ENCODE peak calls at places on chromosome 9, in ten cellular contexts. One of them, this sample, is unnamed. For H3K4me1, the result is how much of the 10 kb centered on the place peaks cover.

GRCh38 chr9:93094294-93095204 is 1.5 kb upstream of the CARD19 start:
- DNase-seq in heart left ventricle: peak
- DNase-seq in spleen: peak
- DNase-seq in endothelial cell of umbilical vein: peak
- DNase-seq in stomach: no peak
- DNase-seq in A549: no peak
- DNase-seq in IMR-90: no peak
- DNase-seq in breast epithelium: peak
- DNase-seq in adrenal gland: peak
- DNase-seq in HCT116: no peak
- DNase-seq in this sample: peak

GRCh38 chr9:117772960-117773359 is 68.8 kb downstream of the TLR4 start:
- DNase-seq in heart left ventricle: no peak
- DNase-seq in spleen: no peak
- DNase-seq in endothelial cell of umbilical vein: peak
- DNase-seq in stomach: no peak
- DNase-seq in A549: no peak
- DNase-seq in IMR-90: no peak
- DNase-seq in breast epithelium: no peak
- DNase-seq in adrenal gland: no peak
- DNase-seq in HCT116: no peak
- DNase-seq in this sample: no peak

GRCh38 chr9:98317134-98317857 is 61.8 kb upstream of the TBC1D2 start:
- DNase-seq in heart left ventricle: no peak
- DNase-seq in spleen: no peak
- DNase-seq in endothelial cell of umbilical vein: peak
- DNase-seq in stomach: no peak
- DNase-seq in A549: no peak
- DNase-seq in IMR-90: peak
- DNase-seq in breast epithelium: no peak
- DNase-seq in adrenal gland: no peak
- DNase-seq in HCT116: no peak
- DNase-seq in this sample: no peak

GRCh38 chr9:98971168-98971914 is 27.6 kb downstream of the COL15A1 start:
- DNase-seq in heart left ventricle: peak
- DNase-seq in spleen: no peak
- DNase-seq in endothelial cell of umbilical vein: no peak
- DNase-seq in stomach: no peak
- DNase-seq in A549: no peak
- DNase-seq in IMR-90: peak
- DNase-seq in breast epithelium: no peak
- DNase-seq in adrenal gland: peak
- DNase-seq in HCT116: no peak
- DNase-seq in this sample: peak

GRCh38 chr9:110351009-110351467 is 13.4 kb upstream of the TXNDC8 start:
- DNase-seq in heart left ventricle: no peak
- DNase-seq in spleen: no peak
- DNase-seq in endothelial cell of umbilical vein: peak
- DNase-seq in stomach: no peak
- DNase-seq in A549: peak
- DNase-seq in IMR-90: peak
- DNase-seq in breast epithelium: no peak
- DNase-seq in adrenal gland: no peak
- DNase-seq in HCT116: peak
- DNase-seq in this sample: no peak

GRCh38 chr9:35537898-35538297 is 48.0 kb downstream of the RUSC2 start:
- DNase-seq in heart left ventricle: peak
- DNase-seq in spleen: no peak
- DNase-seq in endothelial cell of umbilical vein: no peak
- DNase-seq in stomach: no peak
- DNase-seq in A549: no peak
- DNase-seq in IMR-90: no peak
- DNase-seq in breast epithelium: no peak
- DNase-seq in adrenal gland: no peak
- DNase-seq in HCT116: no peak
- DNase-seq in this sample: no peak

GRCh38 chr9:35930521-35930920 is 21.2 kb downstream of the SPAAR start:
- DNase-seq in heart left ventricle: no peak
- DNase-seq in spleen: no peak
- DNase-seq in endothelial cell of umbilical vein: no peak
- DNase-seq in stomach: no peak
- DNase-seq in A549: no peak
- DNase-seq in IMR-90: no peak
- DNase-seq in breast epithelium: no peak
- DNase-seq in adrenal gland: no peak
- DNase-seq in HCT116: no peak
- DNase-seq in this sample: no peak

GRCh38 chr9:133387680-133388079 is 11.5 kb downstream of the STKLD1 start:
- DNase-seq in heart left ventricle: no peak
- DNase-seq in spleen: no peak
- DNase-seq in endothelial cell of umbilical vein: no peak
- DNase-seq in stomach: no peak
- DNase-seq in A549: no peak
- DNase-seq in IMR-90: no peak
- DNase-seq in breast epithelium: peak
- DNase-seq in adrenal gland: no peak
- DNase-seq in HCT116: no peak
- DNase-seq in this sample: no peak

GRCh38 chr9:78235296-78235770 is 542 bp upstream of the CEP78 start:
- DNase-seq in heart left ventricle: no peak
- DNase-seq in spleen: no peak
- DNase-seq in endothelial cell of umbilical vein: peak
- DNase-seq in stomach: no peak
- DNase-seq in A549: peak
- DNase-seq in IMR-90: peak
- DNase-seq in breast epithelium: no peak
- DNase-seq in adrenal gland: no peak
- DNase-seq in HCT116: no peak
- DNase-seq in this sample: no peak

GRCh38 chr9:69976165-69976564 is 67.5 kb upstream of the MAMDC2 start:
- DNase-seq in heart left ventricle: no peak
- DNase-seq in spleen: no peak
- DNase-seq in endothelial cell of umbilical vein: peak
- DNase-seq in stomach: no peak
- DNase-seq in A549: no peak
- DNase-seq in IMR-90: peak
- DNase-seq in breast epithelium: no peak
- DNase-seq in adrenal gland: no peak
- DNase-seq in HCT116: peak
- DNase-seq in this sample: no peak

GRCh38 chr9:131611586-131611985 is 66.3 kb downstream of the PRRT1B start:
- DNase-seq in heart left ventricle: no peak
- DNase-seq in spleen: no peak
- DNase-seq in endothelial cell of umbilical vein: no peak
- DNase-seq in stomach: no peak
- DNase-seq in A549: no peak
- DNase-seq in IMR-90: no peak
- DNase-seq in breast epithelium: no peak
- DNase-seq in adrenal gland: no peak
- DNase-seq in HCT116: no peak
- DNase-seq in this sample: no peak
- H3K4me1 ChIP-seq in heart left ventricle: half or more
- H3K4me1 ChIP-seq in spleen: under half
- H3K4me1 ChIP-seq in endothelial cell of umbilical vein: under half
- H3K4me1 ChIP-seq in stomach: under half
- H3K4me1 ChIP-seq in A549: under half
- H3K4me1 ChIP-seq in IMR-90: under half
- H3K4me1 ChIP-seq in breast epithelium: under half
- H3K4me1 ChIP-seq in adrenal gland: under half
- H3K4me1 ChIP-seq in HCT116: under half
- H3K4me1 ChIP-seq in this sample: under half

GRCh38 chr9:72946318-72946717 is 6.5 kb downstream of the ALDH1A1 start:
- DNase-seq in heart left ventricle: no peak
- DNase-seq in spleen: no peak
- DNase-seq in endothelial cell of umbilical vein: no peak
- DNase-seq in stomach: no peak
- DNase-seq in A549: no peak
- DNase-seq in IMR-90: no peak
- DNase-seq in breast epithelium: no peak
- DNase-seq in adrenal gland: no peak
- DNase-seq in HCT116: no peak
- DNase-seq in this sample: no peak

GRCh38 chr9:72946821-72947220 is 6.0 kb downstream of the ALDH1A1 start:
- DNase-seq in heart left ventricle: no peak
- DNase-seq in spleen: no peak
- DNase-seq in endothelial cell of umbilical vein: no peak
- DNase-seq in stomach: no peak
- DNase-seq in A549: no peak
- DNase-seq in IMR-90: no peak
- DNase-seq in breast epithelium: no peak
- DNase-seq in adrenal gland: no peak
- DNase-seq in HCT116: no peak
- DNase-seq in this sample: no peak

GRCh38 chr9:72948906-72949582 is 3.8 kb downstream of the ALDH1A1 start:
- DNase-seq in heart left ventricle: no peak
- DNase-seq in spleen: no peak
- DNase-seq in endothelial cell of umbilical vein: peak
- DNase-seq in stomach: no peak
- DNase-seq in A549: no peak
- DNase-seq in IMR-90: no peak
- DNase-seq in breast epithelium: no peak
- DNase-seq in adrenal gland: no peak
- DNase-seq in HCT116: no peak
- DNase-seq in this sample: no peak

GRCh38 chr9:72949918-72950325 is 2.9 kb downstream of the ALDH1A1 start:
- DNase-seq in heart left ventricle: no peak
- DNase-seq in spleen: no peak
- DNase-seq in endothelial cell of umbilical vein: no peak
- DNase-seq in stomach: no peak
- DNase-seq in A549: no peak
- DNase-seq in IMR-90: no peak
- DNase-seq in breast epithelium: no peak
- DNase-seq in adrenal gland: no peak
- DNase-seq in HCT116: no peak
- DNase-seq in this sample: no peak

GRCh38 chr9:72947987-72948465 is 4.8 kb downstream of the ALDH1A1 start:
- DNase-seq in heart left ventricle: no peak
- DNase-seq in spleen: no peak
- DNase-seq in endothelial cell of umbilical vein: peak
- DNase-seq in stomach: no peak
- DNase-seq in A549: no peak
- DNase-seq in IMR-90: no peak
- DNase-seq in breast epithelium: no peak
- DNase-seq in adrenal gland: no peak
- DNase-seq in HCT116: no peak
- DNase-seq in this sample: no peak
- TF ChIP-seq POLR2A in heart left ventricle: no peak
- TF ChIP-seq POLR2A in spleen: no peak
- TF ChIP-seq POLR2A in endothelial cell of umbilical vein: no peak
- TF ChIP-seq POLR2A in stomach: no peak
- TF ChIP-seq POLR2A in A549: no peak
- TF ChIP-seq POLR2A in IMR-90: no peak
- TF ChIP-seq POLR2A in breast epithelium: no peak
- TF ChIP-seq POLR2A in adrenal gland: no peak
- TF ChIP-seq POLR2A in HCT116: no peak
- TF ChIP-seq POLR2A in this sample: no peak

GRCh38 chr9:125888220-125888619 is 141.0 kb downstream of the PBX3 start:
- DNase-seq in heart left ventricle: no peak
- DNase-seq in spleen: no peak
- DNase-seq in endothelial cell of umbilical vein: no peak
- DNase-seq in stomach: no peak
- DNase-seq in A549: no peak
- DNase-seq in IMR-90: peak
- DNase-seq in breast epithelium: no peak
- DNase-seq in adrenal gland: no peak
- DNase-seq in HCT116: no peak
- DNase-seq in this sample: no peak

GRCh38 chr9:125886365-125886764 is 139.2 kb downstream of the PBX3 start:
- DNase-seq in heart left ventricle: no peak
- DNase-seq in spleen: no peak
- DNase-seq in endothelial cell of umbilical vein: no peak
- DNase-seq in stomach: no peak
- DNase-seq in A549: no peak
- DNase-seq in IMR-90: no peak
- DNase-seq in breast epithelium: no peak
- DNase-seq in adrenal gland: no peak
- DNase-seq in HCT116: no peak
- DNase-seq in this sample: no peak

GRCh38 chr9:125889524-125890473 is 142.6 kb downstream of the PBX3 start:
- DNase-seq in heart left ventricle: peak
- DNase-seq in spleen: peak
- DNase-seq in endothelial cell of umbilical vein: peak
- DNase-seq in stomach: peak
- DNase-seq in A549: peak
- DNase-seq in IMR-90: peak
- DNase-seq in breast epithelium: no peak
- DNase-seq in adrenal gland: peak
- DNase-seq in HCT116: no peak
- DNase-seq in this sample: peak

GRCh38 chr9:125890793-125891192 is 143.6 kb downstream of the PBX3 start:
- DNase-seq in heart left ventricle: no peak
- DNase-seq in spleen: no peak
- DNase-seq in endothelial cell of umbilical vein: no peak
- DNase-seq in stomach: no peak
- DNase-seq in A549: no peak
- DNase-seq in IMR-90: no peak
- DNase-seq in breast epithelium: no peak
- DNase-seq in adrenal gland: peak
- DNase-seq in HCT116: no peak
- DNase-seq in this sample: no peak

GRCh38 chr9:125889122-125889523 is 141.9 kb downstream of the PBX3 start:
- DNase-seq in heart left ventricle: peak
- DNase-seq in spleen: peak
- DNase-seq in endothelial cell of umbilical vein: peak
- DNase-seq in stomach: no peak
- DNase-seq in A549: no peak
- DNase-seq in IMR-90: peak
- DNase-seq in breast epithelium: no peak
- DNase-seq in adrenal gland: peak
- DNase-seq in HCT116: no peak
- DNase-seq in this sample: no peak
- H3K4me1 ChIP-seq in heart left ventricle: under half
- H3K4me1 ChIP-seq in spleen: under half
- H3K4me1 ChIP-seq in endothelial cell of umbilical vein: under half
- H3K4me1 ChIP-seq in stomach: under half
- H3K4me1 ChIP-seq in A549: under half
- H3K4me1 ChIP-seq in IMR-90: under half
- H3K4me1 ChIP-seq in breast epithelium: under half
- H3K4me1 ChIP-seq in adrenal gland: half or more
- H3K4me1 ChIP-seq in HCT116: under half
- H3K4me1 ChIP-seq in this sample: under half

DNA sequence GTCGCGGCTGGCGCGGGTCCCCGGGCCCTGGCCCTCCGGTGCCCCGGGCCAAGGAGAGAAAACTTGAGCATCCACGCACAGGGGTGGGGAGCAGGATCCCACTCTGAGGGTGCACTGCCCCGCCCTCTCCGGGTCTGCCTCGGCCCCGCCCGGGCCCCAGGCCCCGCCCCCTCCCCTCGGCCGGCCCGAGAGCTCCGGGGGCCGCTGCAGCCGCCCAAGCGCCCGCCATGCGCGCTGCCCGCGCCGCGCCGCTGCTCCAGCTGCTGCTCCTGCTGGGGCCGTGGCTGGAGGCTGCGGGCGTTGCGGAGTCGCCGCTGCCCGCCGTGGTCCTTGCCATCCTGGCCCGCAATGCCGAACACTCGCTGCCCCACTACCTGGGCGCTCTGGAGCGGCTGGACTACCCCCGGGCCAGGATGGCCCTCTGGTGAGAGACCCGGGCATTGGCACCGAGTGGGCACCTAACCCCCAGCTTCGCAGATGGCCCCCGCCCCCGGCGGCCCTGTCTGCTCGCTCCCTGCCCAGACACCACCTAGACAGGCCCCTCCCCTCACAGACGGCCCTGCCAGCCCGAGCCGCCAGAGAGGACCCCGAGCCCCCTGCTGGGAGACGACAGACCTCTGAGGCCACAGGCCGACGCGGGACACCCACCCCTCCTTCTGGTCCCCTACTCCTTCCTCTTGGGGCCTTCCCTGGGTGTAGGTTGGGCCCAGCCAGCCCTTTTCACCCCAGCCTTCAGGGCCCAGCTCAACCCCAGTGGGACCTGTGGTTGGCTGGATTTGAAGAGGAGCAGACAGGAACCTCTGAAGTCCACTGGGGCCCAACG is at the start of gene CERCAM:
- DNase-seq in heart left ventricle: peak
- DNase-seq in spleen: peak
- DNase-seq in endothelial cell of umbilical vein: peak
- DNase-seq in stomach: peak
- DNase-seq in A549: peak
- DNase-seq in IMR-90: peak
- DNase-seq in breast epithelium: no peak
- DNase-seq in adrenal gland: peak
- DNase-seq in HCT116: no peak
- DNase-seq in this sample: peak
- TF ChIP-seq POLR2A in heart left ventricle: no peak
- TF ChIP-seq POLR2A in spleen: no peak
- TF ChIP-seq POLR2A in endothelial cell of umbilical vein: peak
- TF ChIP-seq POLR2A in stomach: no peak
- TF ChIP-seq POLR2A in A549: peak
- TF ChIP-seq POLR2A in IMR-90: no peak
- TF ChIP-seq POLR2A in breast epithelium: no peak
- TF ChIP-seq POLR2A in adrenal gland: no peak
- TF ChIP-seq POLR2A in HCT116: peak
- TF ChIP-seq POLR2A in this sample: no peak